ENCODE peak calls at places on chromosomes 6 and 20, in eight cellular contexts. M is vagina, Z is ovary, T is GM12892, C is tibial nerve, N is thyroid gland, J is H1, U is HepG2. O is an unnamed sample.
A peak's percentile ranks its signal among the peaks of the same experiment; 100 is the strongest.

GRCh38 chr20:13458860-13459451 is 179.8 kb downstream of the TASP1 start:
- DNase-seq in U (peak; percentile 61), C (peak; percentile 13), N (peak; percentile 25), M (no peak), Z (no peak), J (no peak), T (peak; percentile 13), O (peak; percentile 1)

GRCh38 chr6:5764401-5764955 is 242.2 kb downstream of the NRN1 start:
- DNase-seq in C (peak; percentile 36), T (peak; percentile 33), M (peak; percentile 55), J (no peak), Z (no peak), U (no peak), N (peak; percentile 64), O (no peak)

GRCh38 chr6:17565399-17565798 is 34.7 kb upstream of the FAM8A1 start:
- DNase-seq in T (no peak), Z (no peak), J (no peak), N (no peak), C (no peak), M (no peak), U (no peak), O (no peak)

GRCh38 chr6:107784669-107785068 is 39.4 kb downstream of the SCML4 start:
- DNase-seq in N (no peak), T (no peak), C (no peak), Z (no peak), U (no peak), J (no peak), M (peak; percentile 40), O (no peak)

GRCh38 chr6:26041946-26042345 is 45.3 kb upstream of the HFE start:
- DNase-seq in N (no peak), U (no peak), J (no peak), C (no peak), T (no peak), Z (no peak), M (no peak), O (no peak)

GRCh38 chr6:30101939-30102700 is 10.8 kb downstream of the TRIM31 start:
- DNase-seq in Z (peak; percentile 79), T (peak; percentile 70), M (no peak), C (peak; percentile 76), N (peak; percentile 93), U (peak; percentile 90), J (peak; percentile 57), O (peak; percentile 51)

GRCh38 chr20:46572181-46572580 is 21.7 kb upstream of the OCSTAMP start:
- DNase-seq in N (peak; percentile 87), T (no peak), J (no peak), Z (no peak), U (no peak), C (no peak), M (no peak), O (no peak)

GRCh38 chr6:72414648-72415047 is 207.2 kb upstream of the KCNQ5 start:
- DNase-seq in U (no peak), C (no peak), N (no peak), J (no peak), M (no peak), Z (no peak), T (no peak), O (no peak)

GRCh38 chr6:155154158-155154830 is 109.5 kb upstream of the CLDN20 start:
- DNase-seq in J (no peak), T (no peak), U (peak; percentile 30), N (no peak), C (no peak), Z (no peak), M (no peak), O (no peak)

GRCh38 chr20:46011631-46012482 is 3.1 kb downstream of the MMP9 start:
- DNase-seq in J (peak; percentile 92), N (no peak), M (no peak), U (peak; percentile 46), T (no peak), C (no peak), Z (no peak), O (no peak)

GRCh38 chr6:151065027-151065815 is 174.5 kb upstream of the AKAP12 start:
- DNase-seq in M (no peak), J (no peak), U (no peak), C (no peak), Z (no peak), T (no peak), N (no peak), O (no peak)

GRCh38 chr6:34414999-34415858 is 10.6 kb downstream of the RPS10 start:
- DNase-seq in U (peak; percentile 99), N (peak; percentile 69), J (no peak), M (no peak), Z (peak; percentile 73), T (no peak), C (peak; percentile 85), O (no peak)

GRCh38 chr20:61937963-61938838 is 127.5 kb downstream of the TAF4 start:
- DNase-seq in M (no peak), N (no peak), T (no peak), C (no peak), J (no peak), Z (no peak), U (no peak), O (no peak)

DNA sequence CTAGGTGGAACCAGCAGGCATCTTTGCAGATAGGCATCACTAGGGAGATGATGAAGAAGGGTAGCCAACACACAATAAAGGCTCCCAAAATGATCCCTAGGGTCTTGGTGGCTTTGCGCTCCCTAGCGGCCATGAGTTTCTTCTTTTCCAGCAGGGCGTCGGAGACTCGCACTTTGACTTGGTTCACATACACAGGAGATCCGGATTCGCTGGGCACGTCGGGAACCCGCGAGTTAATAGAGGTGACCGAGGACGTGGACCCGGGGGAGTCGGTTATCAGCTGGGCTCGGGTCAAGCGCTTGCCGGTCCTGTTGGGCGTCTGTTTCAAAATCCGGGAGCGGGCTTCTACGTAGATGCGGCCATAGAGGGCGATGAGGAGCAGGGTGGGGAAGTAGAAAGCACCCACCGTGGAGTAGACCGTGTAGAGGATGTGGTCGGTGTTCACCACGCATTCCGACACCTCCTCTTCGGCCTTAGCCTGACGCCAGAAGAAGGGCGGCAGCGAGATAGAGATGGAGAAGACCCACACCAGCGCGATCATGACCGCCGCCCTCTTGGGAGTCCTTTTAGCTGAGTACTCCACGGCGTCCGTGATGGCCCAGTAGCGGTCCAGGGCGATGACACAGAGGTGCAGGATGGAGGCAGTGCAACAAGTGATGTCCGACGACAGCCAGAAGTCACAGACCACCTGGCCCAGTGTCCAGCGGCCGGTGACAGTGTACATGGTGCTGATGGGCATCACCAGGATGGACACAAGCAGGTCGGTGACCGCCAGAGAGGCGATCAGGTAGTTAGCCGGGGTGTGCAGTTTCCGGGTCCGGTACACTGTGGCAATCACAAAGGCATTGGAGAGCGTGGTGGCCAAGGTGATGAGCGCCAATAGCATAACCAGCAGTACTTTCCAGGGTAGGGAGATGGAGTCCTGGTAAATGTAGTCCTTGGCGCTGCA is 658 bp downstream of the HTR1B start:
- DNase-seq in U (no peak), J (no peak), T (no peak), N (no peak), M (no peak), C (no peak), Z (no peak), O (no peak)
- TF ChIP-seq POLR2A in U (no peak), J (no peak), T (no peak), N (no peak), M (no peak), C (no peak), Z (no peak), O (no peak)

DNA sequence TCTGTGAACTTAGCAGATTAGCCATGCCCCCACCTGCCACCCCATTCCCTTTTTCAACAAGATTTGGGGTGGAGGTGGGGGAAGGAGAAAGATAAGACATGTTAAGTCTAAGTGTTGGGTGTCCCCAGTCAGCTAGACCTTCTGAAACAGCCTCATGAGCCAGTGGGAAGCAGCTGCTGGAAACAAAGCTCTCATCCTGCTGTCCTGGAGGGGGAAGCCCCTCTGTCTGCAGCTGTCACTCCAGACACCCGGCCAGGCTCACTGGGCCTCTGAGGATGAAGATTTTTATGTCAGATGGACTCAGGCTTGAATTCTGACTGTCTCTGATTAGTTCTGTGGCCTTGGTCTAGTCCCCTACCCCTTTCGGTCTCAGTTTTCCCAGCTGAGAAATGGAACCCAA is 1.1 kb downstream of the BPIFB3 start:
- DNase-seq in C (no peak), J (no peak), M (no peak), U (no peak), N (no peak), T (no peak), Z (no peak), O (no peak)
- TF ChIP-seq POLR2A in C (no peak), J (no peak), M (no peak), U (no peak), N (no peak), T (no peak), Z (no peak), O (no peak)

DNA sequence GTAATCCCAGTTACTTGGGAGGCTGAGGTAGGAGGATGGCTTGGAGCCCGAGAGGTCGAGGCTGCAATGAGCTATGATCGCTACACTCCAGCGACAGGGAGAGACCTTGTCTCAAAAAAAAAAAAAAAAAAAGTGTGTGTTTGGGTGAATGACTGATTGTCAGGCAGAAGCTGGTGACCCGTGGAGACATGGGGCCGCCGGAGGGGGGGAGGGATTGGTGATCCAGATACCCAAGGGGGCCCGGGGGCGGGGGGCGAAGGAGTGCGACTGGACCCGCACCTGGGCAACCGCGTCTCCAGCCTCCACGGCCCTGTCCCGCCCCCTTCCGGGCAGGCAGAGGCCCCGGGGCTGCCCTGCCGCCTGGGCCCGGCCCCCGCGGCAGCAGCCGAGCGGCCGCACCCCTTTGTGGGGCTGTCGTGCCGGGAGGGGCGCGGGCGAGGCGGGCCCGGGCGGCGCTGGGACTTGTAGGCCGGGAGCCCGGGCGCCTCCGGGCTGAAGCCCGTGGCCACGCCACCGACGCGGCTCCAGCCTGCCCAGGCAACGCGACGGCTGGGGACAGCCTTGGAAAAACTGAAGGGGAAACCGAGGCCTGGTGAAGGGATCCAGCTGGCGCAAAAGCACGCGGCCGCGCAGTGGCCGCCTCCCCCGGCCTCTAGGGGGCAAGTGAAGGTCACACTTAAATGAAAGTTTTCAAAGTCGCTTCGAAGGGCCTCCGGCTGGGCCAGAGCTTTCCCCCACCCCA is 2.1 kb upstream of the RBM38 start:
- DNase-seq in M (no peak), N (peak; percentile 84), Z (peak; percentile 80), U (peak; percentile 56), T (peak; percentile 73), J (no peak), C (peak; percentile 51), O (no peak)
- TF ChIP-seq POLR2A in M (no peak), N (peak; percentile 51), Z (no peak), U (peak; percentile 48), T (no peak), J (no peak), C (no peak), O (peak; percentile 32)

GRCh38 chr6:1965596-1966224 is 279.7 kb downstream of the GMDS start:
- DNase-seq in M (no peak), U (no peak), Z (no peak), N (no peak), C (no peak), J (no peak), T (no peak), O (no peak)

GRCh38 chr6:1972961-1973360 is 272.4 kb downstream of the GMDS start:
- DNase-seq in N (no peak), M (no peak), C (no peak), T (no peak), J (no peak), Z (no peak), U (no peak), O (no peak)

GRCh38 chr6:1970151-1970561 is 275.2 kb downstream of the GMDS start:
- DNase-seq in U (no peak), M (no peak), T (no peak), J (no peak), N (peak; percentile 58), C (no peak), Z (no peak), O (no peak)

GRCh38 chr6:1966713-1967112 is 278.7 kb downstream of the GMDS start:
- DNase-seq in T (no peak), Z (no peak), C (no peak), M (no peak), J (no peak), U (no peak), N (no peak), O (no peak)

GRCh38 chr6:1971612-1972011 is 273.8 kb downstream of the GMDS start:
- DNase-seq in M (no peak), N (peak; percentile 43), J (no peak), U (peak; percentile 21), Z (no peak), T (no peak), C (no peak), O (no peak)
- TF ChIP-seq POLR2A in M (no peak), N (no peak), J (no peak), U (no peak), Z (no peak), T (no peak), C (no peak), O (no peak)